ENCODE peak calls at places on chromosomes 4 and X, in five cellular contexts. E, S, M, L and G are unnamed samples.

GRCh38 chrX:36909584-36909983 is 98.6 kb upstream of the FAM47C start:
- DNase-seq in L (no peak), E (no peak), S (no peak), M (peak), G (no peak)

GRCh38 chrX:71128166-71128833 is 9.9 kb downstream of the MED12 start:
- DNase-seq in M (no peak), S (no peak), L (no peak), E (no peak), G (no peak)

GRCh38 chr4:164488114-164488513 is 265.8 kb upstream of the SMIM31 start:
- DNase-seq in L (no peak), M (no peak), S (no peak), E (no peak), G (no peak)

GRCh38 chr4:95107635-95108034 is 349.9 kb downstream of the BMPR1B start:
- DNase-seq in M (peak), L (no peak), S (no peak), E (no peak), G (no peak)

GRCh38 chrX:40871385-40872082 is 136.2 kb upstream of the MED14 start:
- DNase-seq in L (no peak), S (no peak), E (no peak), M (no peak), G (peak)

GRCh38 chrX:43693602-43694406 is 37.7 kb downstream of the MAOA start:
- DNase-seq in M (peak), S (no peak), E (no peak), L (no peak), G (no peak)

GRCh38 chr4:138851626-138852443 is 163.7 kb upstream of the NOCT start:
- DNase-seq in S (no peak), L (no peak), E (no peak), M (no peak), G (no peak)

GRCh38 chrX:40784516-40785151 is 49.3 kb upstream of the MED14 start:
- DNase-seq in L (no peak), M (peak), E (no peak), S (no peak), G (no peak)

GRCh38 chr4:158572608-158573007 is 50.9 kb downstream of the RXFP1 start:
- DNase-seq in L (no peak), S (no peak), E (no peak), M (no peak), G (no peak)

GRCh38 chr4:173538148-173538902 is 8.3 kb upstream of the HAND2 start:
- DNase-seq in L (no peak), S (peak), E (peak), M (no peak), G (no peak)

GRCh38 chrX:15207384-15207783 is 62.5 kb downstream of the ASB9 start:
- DNase-seq in E (no peak), M (no peak), L (no peak), S (no peak), G (no peak)

GRCh38 chrX:120251471-120252011 is 929 bp downstream of the ZBTB33 start:
- DNase-seq in L (no peak), E (no peak), M (peak), S (peak), G (no peak)

GRCh38 chr4:21544410-21544809 is 404.2 kb downstream of the KCNIP4 start:
- DNase-seq in M (no peak), E (no peak), L (no peak), S (no peak), G (no peak)

GRCh38 chrX:2696698-2697215 is 5.7 kb downstream of the CD99 start:
- DNase-seq in M (no peak), S (no peak), L (no peak), E (no peak), G (peak)

GRCh38 chrX:391717-392691 is 5.3 kb upstream of the PPP2R3B start:
- DNase-seq in E (no peak), S (no peak), M (no peak), L (no peak), G (no peak)

GRCh38 chrX:150085881-150086280 is 147.6 kb upstream of the EOLA2 start:
- DNase-seq in E (no peak), S (no peak), L (no peak), M (no peak), G (no peak)

GRCh38 chr4:89111833-89112563 is 665 bp downstream of the TIGD2 start:
- DNase-seq in L (no peak), E (no peak), S (no peak), M (peak), G (no peak)

GRCh38 chrX:53440101-53440500 is 5.9 kb upstream of the HSD17B10 start:
- DNase-seq in M (no peak), S (no peak), L (no peak), E (no peak), G (no peak)
- TF ChIP-seq SUZ12 in M (no peak), S (no peak), L (no peak), E (no peak), G (no peak)

GRCh38 chr4:70531981-70532380 is 13.6 kb downstream of the AMTN start:
- DNase-seq in L (no peak), S (peak), E (no peak), M (peak), G (no peak)
- TF ChIP-seq SUZ12 in L (no peak), S (no peak), E (no peak), M (no peak), G (no peak)

GRCh38 chrX:37976153-37976552 is 30.2 kb upstream of the SYTL5 start:
- DNase-seq in S (no peak), M (no peak), L (no peak), E (no peak), G (no peak)
- TF ChIP-seq SUZ12 in S (no peak), M (no peak), L (no peak), E (no peak), G (no peak)

GRCh38 chrX:48472851-48473717 is 2.9 kb upstream of the FTSJ1 start:
- DNase-seq in L (no peak), S (no peak), M (no peak), E (no peak), G (no peak)
- TF ChIP-seq SUZ12 in L (no peak), S (no peak), M (no peak), E (no peak), G (no peak)

GRCh38 chr4:11471613-11472012 is 42.9 kb upstream of the HS3ST1 start:
- DNase-seq in L (no peak), E (no peak), S (no peak), M (no peak), G (peak)
- TF ChIP-seq SUZ12 in L (no peak), E (no peak), S (no peak), M (no peak), G (no peak)